ENCODE peak calls at places on chromosomes 16 and 17, in six cellular contexts. C is GM12891, W is H1, F is K562, K is GM12878, H is HepG2. B is an unnamed sample.

GRCh38 chr16:49833055-49833454 is 22.9 kb downstream of the ZNF423 start:
- DNase-seq in C (no peak), W (no peak), F (no peak), K (no peak), H (no peak), B (no peak)

GRCh38 chr16:88339926-88340754 is 42.6 kb upstream of the ZNF469 start:
- DNase-seq in C (no peak), W (no peak), F (no peak), K (no peak), H (no peak), B (no peak)

GRCh38 chr16:27374794-27375499 is 27.0 kb upstream of the IL21R start:
- DNase-seq in C (no peak), W (peak; percentile 87), F (peak; percentile 87), K (peak; percentile 90), H (peak; percentile 92), B (no peak)

GRCh38 chr17:7850970-7851437 is 3.9 kb upstream of the TMEM88 start:
- DNase-seq in C (no peak), W (no peak), F (no peak), K (no peak), H (no peak), B (no peak)

GRCh38 chr17:75693500-75694481 is 26.7 kb downstream of the SAP30BP start:
- DNase-seq in C (no peak), W (no peak), F (no peak), K (no peak), H (no peak), B (no peak)

GRCh38 chr17:63381101-63381729 is 64.9 kb downstream of the CYB561 start:
- DNase-seq in C (no peak), W (no peak), F (peak; percentile 14), K (no peak), H (no peak), B (no peak)

GRCh38 chr16:80526418-80527061 is 14.3 kb upstream of the DYNLRB2 start:
- DNase-seq in C (no peak), W (no peak), F (peak; percentile 71), K (no peak), H (peak; percentile 60), B (peak; percentile 16)

GRCh38 chr16:28544998-28545397 is 6.2 kb upstream of the NUPR1 start:
- DNase-seq in C (no peak), W (no peak), F (no peak), K (no peak), H (no peak), B (no peak)

GRCh38 chr16:52603015-52603414 is 56.1 kb upstream of the TOX3 start:
- DNase-seq in C (no peak), W (no peak), F (no peak), K (no peak), H (no peak), B (no peak)

GRCh38 chr17:69060835-69061234 is at the start of gene ABCA9:
- DNase-seq in C (no peak), W (no peak), F (no peak), K (no peak), H (no peak), B (no peak)

GRCh38 chr17:37770631-37771518 is 26.0 kb upstream of the HNF1B start:
- DNase-seq in C (no peak), W (no peak), F (peak; percentile 48), K (no peak), H (peak; percentile 61), B (no peak)

GRCh38 chr16:54930034-54930938 is at the start of gene IRX5:
- DNase-seq in C (no peak), W (peak; percentile 76), F (peak; percentile 83), K (no peak), H (no peak), B (peak; percentile 21)

GRCh38 chr16:11742041-11742535 is 569 bp downstream of the TXNDC11 start:
- DNase-seq in C (peak; percentile 38), W (no peak), F (peak; percentile 72), K (no peak), H (peak; percentile 32), B (peak; percentile 46)

GRCh38 chr17:17093764-17094163 is 51.5 kb downstream of the MPRIP start:
- DNase-seq in C (no peak), W (no peak), F (no peak), K (no peak), H (no peak), B (no peak)

GRCh38 chr17:79498854-79499253 is 112.0 kb downstream of the RBFOX3 start:
- DNase-seq in C (no peak), W (no peak), F (no peak), K (no peak), H (no peak), B (no peak)

GRCh38 chr17:79646721-79647455 is 36.0 kb upstream of the RBFOX3 start:
- DNase-seq in C (no peak), W (no peak), F (no peak), K (no peak), H (no peak), B (no peak)

GRCh38 chr16:84650062-84650991 is 2.0 kb downstream of the KLHL36 start:
- DNase-seq in C (no peak), W (no peak), F (no peak), K (no peak), H (peak; percentile 44), B (no peak)

GRCh38 chr16:71627631-71628236 is 1.8 kb downstream of the MARVELD3 start:
- DNase-seq in C (no peak), W (no peak), F (peak; percentile 22), K (no peak), H (no peak), B (no peak)

GRCh38 chr16:29809031-29809747 is 2.8 kb upstream of the PRRT2 start:
- DNase-seq in C (no peak), W (no peak), F (no peak), K (no peak), H (no peak), B (no peak)

GRCh38 chr16:12829096-12829888 is 25.6 kb upstream of the CPPED1 start:
- DNase-seq in C (no peak), W (no peak), F (no peak), K (no peak), H (no peak), B (no peak)

GRCh38 chr17:78785663-78786057 is 3.6 kb upstream of the CYTH1 start:
- DNase-seq in C (no peak), W (no peak), F (no peak), K (no peak), H (peak; percentile 41), B (no peak)

GRCh38 chr17:38361700-38362465 is 10.2 kb downstream of the SOCS7 start:
- DNase-seq in C (no peak), W (no peak), F (no peak), K (no peak), H (no peak), B (no peak)

GRCh38 chr17:8465381-8466158 is 29.9 kb downstream of the NDEL1 start:
- DNase-seq in C (no peak), W (no peak), F (no peak), K (no peak), H (no peak), B (no peak)

GRCh38 chr16:81940781-81941560 is 70.3 kb downstream of the SDR42E1 start:
- DNase-seq in C (no peak), W (no peak), F (no peak), K (no peak), H (peak; percentile 47), B (no peak)
- TF ChIP-seq TAF1 in C (no peak), W (no peak), F (no peak), K (no peak), H (no peak), B (no peak)

GRCh38 chr17:3801043-3801746 is at the start of gene ITGAE:
- DNase-seq in C (no peak), W (no peak), F (no peak), K (no peak), H (no peak), B (no peak)

GRCh38 chr17:3804503-3804931 is 3.5 kb upstream of the ITGAE start:
- DNase-seq in C (no peak), W (no peak), F (no peak), K (peak; percentile 63), H (peak; percentile 58), B (peak; percentile 53)

GRCh38 chr17:3801792-3802191 is 804 bp upstream of the ITGAE start:
- DNase-seq in C (no peak), W (no peak), F (no peak), K (no peak), H (no peak), B (no peak)

GRCh38 chr17:3803308-3803640 is 2.3 kb upstream of the ITGAE start:
- DNase-seq in C (no peak), W (no peak), F (no peak), K (no peak), H (no peak), B (no peak)

GRCh38 chr17:3802461-3803307 is 1.7 kb upstream of the ITGAE start:
- DNase-seq in C (no peak), W (no peak), F (no peak), K (no peak), H (peak; percentile 100), B (no peak)
- TF ChIP-seq POLR2A in C (no peak), W (no peak), F (no peak), K (no peak), H (peak; percentile 51), B (no peak)

GRCh38 chr16:89847930-89848297 is 19.6 kb downstream of the SPIRE2 start:
- DNase-seq in C (no peak), W (no peak), F (no peak), K (no peak), H (no peak), B (no peak)
- TF ChIP-seq TAF1 in C (no peak), W (no peak), F (no peak), K (no peak), H (no peak), B (no peak)

DNA sequence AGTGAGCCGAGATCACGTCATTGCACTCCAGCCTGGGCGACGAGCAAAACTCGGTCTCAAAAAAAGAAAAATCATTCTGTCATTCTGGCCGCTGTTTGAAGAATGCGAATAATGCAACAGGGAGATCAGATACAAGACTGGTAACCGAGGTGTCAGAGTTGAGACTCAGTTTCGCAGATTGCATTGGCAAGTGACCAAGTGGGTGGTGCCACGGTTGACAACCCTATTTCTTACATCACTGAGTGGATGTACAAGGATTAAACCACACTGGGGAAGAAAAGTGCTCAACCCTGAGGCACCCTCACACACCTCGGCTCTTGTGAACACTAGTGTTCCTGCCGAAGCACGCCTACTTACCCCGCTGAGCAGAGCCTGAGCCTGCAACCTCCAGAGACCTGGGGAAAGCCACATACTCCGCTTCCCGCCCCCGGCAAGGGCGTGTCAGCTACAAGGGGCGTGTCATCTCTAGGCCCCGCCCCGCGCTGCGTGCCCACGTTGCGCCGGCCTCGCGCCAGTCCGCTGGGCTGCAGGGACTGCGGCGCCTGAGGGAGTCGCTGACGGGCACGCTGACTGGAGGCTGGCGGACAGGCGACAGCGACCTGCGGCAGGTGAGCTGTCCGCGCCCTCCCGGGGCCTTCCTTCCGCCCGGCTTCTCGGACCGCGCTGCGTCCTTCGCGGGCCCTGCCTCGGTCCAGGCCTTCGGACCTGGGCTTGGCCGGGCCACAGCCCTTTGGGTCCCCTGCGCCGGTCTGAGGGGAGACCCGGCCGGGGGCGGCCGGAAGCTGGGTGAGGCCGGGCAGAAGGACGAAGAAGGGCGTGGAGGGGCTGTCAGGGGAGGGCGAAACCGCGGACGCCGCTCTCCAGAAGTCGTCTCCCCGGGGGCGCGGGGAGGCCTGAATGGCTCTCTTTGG is at the start of gene HMOX2:
- DNase-seq in C (peak; percentile 93), W (peak; percentile 90), F (peak; percentile 91), K (peak; percentile 90), H (peak; percentile 86), B (peak; percentile 95)
- TF ChIP-seq POLR2A in C (peak; percentile 91), W (no peak), F (peak; percentile 87), K (peak; percentile 99), H (peak; percentile 99), B (peak; percentile 95)

GRCh38 chr17:915416-916201 is 64.0 kb downstream of the NXN start:
- DNase-seq in C (no peak), W (no peak), F (no peak), K (no peak), H (no peak), B (no peak)
- TF ChIP-seq TAF1 in C (no peak), W (no peak), F (no peak), K (no peak), H (no peak), B (no peak)